ENCODE peak calls at places on chromosome 2, in seven cellular contexts. G is H1, K is neuronal stem cell, X is IMR-90, V is H9, W is mesendoderm, N is trophoblast cell. H is an unnamed sample.

GRCh38 chr2:9408641-9409151 is 14.6 kb downstream of the ITGB1BP1 start:
- DNase-seq in G (no peak), K (no peak), X (no peak), V (no peak), W (no peak), N (no peak), H (no peak)

GRCh38 chr2:84424152-84424551 is 34.9 kb downstream of the SUCLG1 start:
- DNase-seq in G (no peak), K (no peak), X (peak; percentile 33), V (no peak), W (no peak), N (no peak), H (peak; percentile 11)

GRCh38 chr2:210997373-210997772 is 441.0 kb downstream of the CPS1 start:
- DNase-seq in G (no peak), K (no peak), X (no peak), V (no peak), W (no peak), N (no peak), H (peak; percentile 3)

GRCh38 chr2:182368446-182368845 is 58.4 kb downstream of the PDE1A start:
- DNase-seq in G (no peak), K (no peak), X (peak; percentile 49), V (no peak), W (no peak), N (no peak), H (peak; percentile 71)

GRCh38 chr2:98026292-98026691 is 30.5 kb upstream of the TMEM131 start:
- DNase-seq in G (no peak), K (no peak), X (no peak), V (no peak), W (no peak), N (no peak), H (peak; percentile 9)

GRCh38 chr2:160379399-160379798 is 114.2 kb downstream of the RBMS1 start:
- DNase-seq in G (no peak), K (no peak), X (peak; percentile 96), V (no peak), W (no peak), N (peak; percentile 54), H (peak; percentile 88)

GRCh38 chr2:150610670-150611279 is 123.3 kb upstream of the RND3 start:
- DNase-seq in G (no peak), K (peak; percentile 21), X (peak; percentile 69), V (peak; percentile 57), W (peak; percentile 70), N (peak; percentile 42), H (peak; percentile 73)

GRCh38 chr2:27152102-27152795 is 3.4 kb downstream of the TCF23 start:
- DNase-seq in G (no peak), K (no peak), X (no peak), V (peak; percentile 65), W (peak; percentile 57), N (no peak), H (no peak)

GRCh38 chr2:199685669-199686068 is 165.3 kb downstream of the FTCDNL1 start:
- DNase-seq in G (no peak), K (no peak), X (no peak), V (no peak), W (no peak), N (no peak), H (no peak)

GRCh38 chr2:44719564-44719963 is 221.9 kb upstream of the SIX3 start:
- DNase-seq in G (no peak), K (no peak), X (no peak), V (no peak), W (no peak), N (no peak), H (no peak)

GRCh38 chr2:172106128-172106961 is 3.6 kb upstream of the DLX2 start:
- DNase-seq in G (no peak), K (peak; percentile 38), X (peak; percentile 43), V (peak; percentile 81), W (peak; percentile 87), N (peak; percentile 50), H (peak; percentile 57)

GRCh38 chr2:196195758-196196157 is 24.4 kb upstream of the STK17B start:
- DNase-seq in G (no peak), K (no peak), X (no peak), V (no peak), W (no peak), N (no peak), H (no peak)

GRCh38 chr2:205889073-205889472 is 196.9 kb downstream of the INO80D start:
- DNase-seq in G (no peak), K (no peak), X (peak; percentile 12), V (no peak), W (no peak), N (peak; percentile 79), H (peak; percentile 4)

GRCh38 chr2:76298022-76298421 is 587.3 kb upstream of the GCFC2 start:
- DNase-seq in G (no peak), K (no peak), X (no peak), V (no peak), W (no peak), N (no peak), H (no peak)

GRCh38 chr2:229407170-229407569 is 136.1 kb upstream of the PID1 start:
- DNase-seq in G (no peak), K (no peak), X (peak; percentile 74), V (no peak), W (peak; percentile 47), N (peak; percentile 80), H (peak; percentile 93)

GRCh38 chr2:12457831-12458230 is 258.9 kb upstream of the TRIB2 start:
- DNase-seq in G (no peak), K (no peak), X (peak; percentile 54), V (no peak), W (no peak), N (no peak), H (no peak)

GRCh38 chr2:109521751-109522374 is 91.9 kb downstream of the SEPTIN10 start:
- DNase-seq in G (no peak), K (no peak), X (no peak), V (no peak), W (no peak), N (no peak), H (no peak)

GRCh38 chr2:223590964-223591363 is 11.2 kb downstream of the SCG2 start:
- DNase-seq in G (no peak), K (no peak), X (peak; percentile 92), V (no peak), W (no peak), N (no peak), H (no peak)

GRCh38 chr2:209423562-209424541 is at the start of gene MAP2:
- DNase-seq in G (peak; percentile 54), K (peak; percentile 84), X (peak; percentile 60), V (peak; percentile 87), W (peak; percentile 89), N (peak; percentile 74), H (peak; percentile 68)
- H3K9ac ChIP-seq in G (no peak within 1 kb of the TSS), K (peak within 1 kb of the TSS; percentile 88), X (no peak within 1 kb of the TSS), V (peak within 1 kb of the TSS; percentile 35), W (peak within 1 kb of the TSS; percentile 61), N (peak within 1 kb of the TSS; percentile 6), H (peak within 1 kb of the TSS; percentile 67)

DNA sequence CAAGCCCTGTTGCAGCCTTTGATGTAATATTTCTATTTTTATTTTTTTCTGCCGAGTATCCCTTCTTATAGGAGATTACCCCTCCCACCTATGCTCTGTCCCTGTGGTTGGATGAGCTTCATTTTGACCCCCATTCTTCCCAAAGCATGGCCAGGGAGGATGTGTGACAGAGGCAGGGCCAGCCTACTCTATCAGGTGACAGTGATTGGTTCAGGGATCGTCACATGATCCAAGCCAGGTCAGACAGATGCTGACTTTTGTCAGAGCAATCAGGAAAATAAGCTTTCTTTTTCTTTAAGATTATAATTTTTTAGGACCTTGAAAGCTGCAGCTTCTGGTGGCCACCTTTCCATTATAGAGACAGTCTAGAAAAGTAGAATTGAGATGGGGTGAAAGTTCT is 314.3 kb downstream of the NUP35 start:
- DNase-seq in G (no peak), K (no peak), X (no peak), V (no peak), W (no peak), N (no peak), H (no peak)
- H2BK5ac ChIP-seq in G (no peak overlapping the region), K (no peak overlapping the region), X (no peak overlapping the region), V (no peak overlapping the region), W (no peak overlapping the region), N (no peak overlapping the region), H (no peak overlapping the region)

GRCh38 chr2:28545590-28546195 is 49.8 kb downstream of the PLB1 start:
- DNase-seq in G (no peak), K (no peak), X (no peak), V (no peak), W (no peak), N (no peak), H (no peak)
- H3K9ac ChIP-seq in G (no peak overlapping the region), K (no peak overlapping the region), X (no peak overlapping the region), V (no peak overlapping the region), W (no peak overlapping the region), N (no peak overlapping the region), H (no peak overlapping the region)

GRCh38 chr2:162164802-162165201 is 12.8 kb upstream of the GCG start:
- DNase-seq in G (no peak), K (no peak), X (peak; percentile 33), V (no peak), W (no peak), N (no peak), H (no peak)
- H2BK5ac ChIP-seq in G (no peak overlapping the region), K (no peak overlapping the region), X (no peak overlapping the region), V (no peak overlapping the region), W (no peak overlapping the region), N (no peak overlapping the region), H (no peak overlapping the region)

GRCh38 chr2:233399306-233400225 is 45.3 kb downstream of the DGKD start:
- DNase-seq in G (no peak), K (no peak), X (no peak), V (peak; percentile 50), W (peak; percentile 65), N (no peak), H (no peak)

GRCh38 chr2:233402346-233402745 is 48.1 kb downstream of the DGKD start:
- DNase-seq in G (no peak), K (no peak), X (no peak), V (no peak), W (no peak), N (no peak), H (no peak)

GRCh38 chr2:233400341-233400740 is 46.0 kb downstream of the DGKD start:
- DNase-seq in G (no peak), K (no peak), X (no peak), V (no peak), W (no peak), N (no peak), H (no peak)

GRCh38 chr2:233402774-233403173 is 48.5 kb downstream of the DGKD start:
- DNase-seq in G (no peak), K (no peak), X (no peak), V (no peak), W (no peak), N (no peak), H (no peak)

GRCh38 chr2:233400961-233401360 is 46.7 kb downstream of the DGKD start:
- DNase-seq in G (no peak), K (no peak), X (no peak), V (no peak), W (no peak), N (no peak), H (no peak)
- H3K9ac ChIP-seq in G (no peak overlapping the region), K (no peak overlapping the region), X (no peak overlapping the region), V (no peak overlapping the region), W (no peak overlapping the region), N (no peak overlapping the region), H (no peak overlapping the region)